ENCODE peak calls at places on chromosomes 7 and 10, in seven cellular contexts. H, P, E, Y, O, V and U are unnamed samples.

GRCh38 chr10:128268015-128268722 is 141.9 kb upstream of the MKI67 start:
- DNase-seq in P (peak; percentile 58), V (peak; percentile 45), Y (peak; percentile 48), H (peak; percentile 62), O (peak; percentile 34), E (peak; percentile 8), U (peak; percentile 39)

GRCh38 chr10:29634764-29635625 is at the start of gene SVIL:
- DNase-seq in E (peak; percentile 80), V (no peak), Y (peak; percentile 87), P (peak; percentile 71), O (peak; percentile 76), H (no peak), U (no peak)

GRCh38 chr10:86955501-86956194 is 1.8 kb downstream of the MMRN2 start:
- DNase-seq in O (no peak), Y (no peak), P (no peak), E (no peak), H (no peak), V (no peak), U (no peak)

GRCh38 chr10:124695259-124695658 is 48.9 kb downstream of the FAM53B start:
- DNase-seq in P (no peak), H (no peak), V (no peak), E (no peak), Y (no peak), O (no peak), U (no peak)

GRCh38 chr10:92829042-92829785 is 19.1 kb upstream of the EXOC6 start:
- DNase-seq in O (no peak), P (no peak), V (no peak), H (no peak), E (no peak), Y (no peak), U (no peak)

GRCh38 chr7:46152671-46153070 is 231.6 kb upstream of the IGFBP3 start:
- DNase-seq in E (no peak), V (no peak), Y (no peak), H (no peak), O (no peak), P (no peak), U (no peak)

GRCh38 chr7:21243265-21243664 is 184.6 kb upstream of the SP4 start:
- DNase-seq in E (no peak), Y (no peak), O (no peak), P (no peak), H (no peak), V (no peak), U (no peak)

GRCh38 chr7:40147371-40148246 is 12.8 kb downstream of the SUGCT start:
- DNase-seq in E (no peak), P (peak; percentile 4), O (no peak), V (no peak), H (no peak), Y (no peak), U (no peak)

GRCh38 chr10:118243907-118244306 is 98.2 kb downstream of the FAM204A start:
- DNase-seq in P (no peak), H (no peak), Y (no peak), E (no peak), O (no peak), V (no peak), U (no peak)

GRCh38 chr10:49649294-49649693 is 30.2 kb upstream of the C10orf53 start:
- DNase-seq in V (no peak), O (peak; percentile 5), H (no peak), P (peak; percentile 25), Y (peak; percentile 14), E (no peak), U (no peak)

GRCh38 chr7:26083113-26083512 is 68.9 kb upstream of the NFE2L3 start:
- DNase-seq in E (no peak), O (no peak), P (peak; percentile 33), V (no peak), H (no peak), Y (peak; percentile 13), U (no peak)

GRCh38 chr7:144384555-144385245 is 18.8 kb downstream of the NOBOX start:
- DNase-seq in E (no peak), Y (no peak), O (peak; percentile 43), V (no peak), P (peak; percentile 55), H (no peak), U (no peak)

GRCh38 chr7:146864644-146865043 is 748.0 kb downstream of the CNTNAP2 start:
- DNase-seq in V (peak; percentile 13), H (no peak), Y (no peak), E (no peak), P (no peak), O (no peak), U (no peak)

GRCh38 chr7:22662031-22662430 is 65.0 kb upstream of the IL6 start:
- DNase-seq in O (no peak), P (no peak), V (no peak), H (no peak), E (no peak), Y (peak; percentile 48), U (no peak)

GRCh38 chr7:143811-144453 is 48.4 kb upstream of the FAM20C start:
- DNase-seq in H (peak; percentile 75), O (no peak), V (no peak), Y (no peak), E (no peak), P (no peak), U (peak; percentile 62)

GRCh38 chr7:130361681-130362080 is 17.1 kb downstream of the CPA5 start:
- DNase-seq in O (no peak), E (no peak), Y (no peak), H (no peak), V (no peak), P (no peak), U (no peak)

GRCh38 chr10:102642553-102643345 is 1.5 kb upstream of the TRIM8 start:
- DNase-seq in Y (peak; percentile 80), P (peak; percentile 48), V (no peak), E (peak; percentile 74), H (no peak), O (peak; percentile 89), U (no peak)

GRCh38 chr10:88493676-88494483 is 89.2 kb downstream of the RNLS start:
- DNase-seq in P (peak; percentile 49), O (peak; percentile 67), E (peak; percentile 84), V (no peak), Y (peak; percentile 39), H (no peak), U (no peak)

GRCh38 chr7:2005746-2006145 is 227.0 kb downstream of the MAD1L1 start:
- DNase-seq in H (no peak), O (no peak), E (no peak), V (no peak), P (no peak), Y (no peak), U (no peak)

GRCh38 chr10:50927522-50928189 is 42.2 kb upstream of the A1CF start:
- DNase-seq in E (no peak), H (no peak), Y (peak; percentile 54), P (no peak), V (no peak), O (no peak), U (no peak)

GRCh38 chr10:34628174-34628802 is 186.8 kb downstream of the PARD3 start:
- DNase-seq in E (peak; percentile 58), H (no peak), P (peak; percentile 59), O (peak; percentile 56), V (no peak), Y (no peak), U (no peak)

GRCh38 chr7:44382459-44383300 is 57.3 kb upstream of the CAMK2B start:
- DNase-seq in O (peak; percentile 47), E (peak; percentile 31), P (no peak), Y (peak; percentile 40), V (no peak), H (peak; percentile 15), U (no peak)

GRCh38 chr7:156962145-156962544 is 12.6 kb downstream of the NOM1 start:
- DNase-seq in V (no peak), H (no peak), O (no peak), E (no peak), P (no peak), Y (no peak), U (no peak)

GRCh38 chr10:89355373-89355772 is 22.5 kb upstream of the IFIT1B start:
- DNase-seq in O (peak; percentile 45), E (peak; percentile 81), P (peak; percentile 55), H (no peak), Y (peak; percentile 72), V (no peak), U (no peak)

GRCh38 chr10:33617381-33617780 is 282.9 kb upstream of the NRP1 start:
- DNase-seq in P (peak; percentile 65), Y (no peak), H (no peak), O (peak; percentile 54), E (peak; percentile 60), V (no peak), U (no peak)

GRCh38 chr7:8177109-8177933 is 84.6 kb downstream of the ICA1 start:
- DNase-seq in V (no peak), H (peak; percentile 23), E (no peak), O (no peak), P (no peak), Y (no peak), U (peak; percentile 24)